ENCODE peak calls at places on chromosomes 16 and 17, in ten cellular contexts. U is progenitor cell of endocrine pancreas; Z is AG20443; E is effector memory CD4-positive, alpha-beta T cell; R is Ammon's horn; F is mesothelial cell of epicardium; A is AG04450; K is heart right ventricle; S is sigmoid colon; H is CD4-positive, alpha-beta memory T cell. N is an unnamed sample.

GRCh38 chr17:2150871-2151270 is 96.0 kb downstream of the HIC1 start:
- DNase-seq in Z (no peak), R (no peak), F (no peak), S (no peak), A (no peak), U (no peak), H (no peak), K (no peak), E (no peak), N (no peak)

GRCh38 chr17:75511610-75512575 is 3.4 kb downstream of the CASKIN2 start:
- DNase-seq in Z (no peak), R (no peak), F (no peak), A (no peak), E (no peak), S (no peak), K (peak; percentile 71), U (no peak), H (no peak), N (no peak)

GRCh38 chr17:1577186-1577585 is 14.6 kb upstream of the PITPNA start:
- DNase-seq in R (peak; percentile 90), U (no peak), F (no peak), E (no peak), S (peak; percentile 96), H (no peak), Z (peak; percentile 96), A (peak; percentile 61), K (peak; percentile 86), N (peak; percentile 95)

GRCh38 chr16:16027728-16028310 is 78.4 kb downstream of the ABCC1 start:
- DNase-seq in Z (no peak), E (no peak), U (no peak), K (no peak), H (no peak), F (no peak), A (no peak), S (no peak), R (no peak), N (no peak)

GRCh38 chr17:6232768-6233130 is 162.6 kb downstream of the WSCD1 start:
- DNase-seq in H (no peak), S (no peak), U (no peak), A (no peak), K (no peak), R (no peak), E (no peak), F (no peak), Z (no peak), N (no peak)

GRCh38 chr17:79812969-79813825 is 16.3 kb upstream of the CBX8 start:
- DNase-seq in A (no peak), U (no peak), K (no peak), H (no peak), S (no peak), F (peak; percentile 57), R (no peak), E (no peak), Z (no peak), N (no peak)

GRCh38 chr16:11030990-11031510 is 86.7 kb downstream of the CLEC16A start:
- DNase-seq in E (no peak), U (no peak), R (no peak), S (no peak), Z (no peak), H (no peak), K (peak; percentile 59), A (no peak), F (no peak), N (no peak)

GRCh38 chr16:4089811-4090293 is 26.4 kb downstream of the ADCY9 start:
- DNase-seq in A (no peak), R (no peak), Z (no peak), K (no peak), E (no peak), F (no peak), S (no peak), U (no peak), H (no peak), N (no peak)

N was measured in mesenteric fat pad.